ENCODE peak calls at places on chromosomes 7 and 10, in nine cellular contexts. One of them, this sample, is unnamed.

GRCh38 chr10:119806334-119807130 is 66.1 kb downstream of the MCMBP start:
- DNase-seq in right lobe of liver: no peak
- DNase-seq in left ventricle myocardium inferior: no peak
- DNase-seq in endothelial cell of umbilical vein: no peak
- DNase-seq in PC-3: no peak
- DNase-seq in tibial nerve: no peak
- DNase-seq in cardiac fibroblast: no peak
- DNase-seq in esophagus muscularis mucosa: no peak
- DNase-seq in left lung: no peak
- DNase-seq in this sample: no peak

GRCh38 chr7:24475573-24475972 is 97.7 kb upstream of the PALS2 start:
- DNase-seq in right lobe of liver: no peak
- DNase-seq in left ventricle myocardium inferior: no peak
- DNase-seq in endothelial cell of umbilical vein: no peak
- DNase-seq in PC-3: no peak
- DNase-seq in tibial nerve: no peak
- DNase-seq in cardiac fibroblast: no peak
- DNase-seq in esophagus muscularis mucosa: no peak
- DNase-seq in left lung: no peak
- DNase-seq in this sample: no peak

GRCh38 chr7:2521341-2521745 is 1.8 kb downstream of the LFNG start:
- DNase-seq in right lobe of liver: no peak
- DNase-seq in left ventricle myocardium inferior: no peak
- DNase-seq in endothelial cell of umbilical vein: no peak
- DNase-seq in PC-3: no peak
- DNase-seq in tibial nerve: no peak
- DNase-seq in cardiac fibroblast: no peak
- DNase-seq in esophagus muscularis mucosa: no peak
- DNase-seq in left lung: no peak
- DNase-seq in this sample: no peak

GRCh38 chr10:20313665-20314064 is 497.4 kb downstream of the PLXDC2 start:
- DNase-seq in right lobe of liver: no peak
- DNase-seq in left ventricle myocardium inferior: no peak
- DNase-seq in endothelial cell of umbilical vein: no peak
- DNase-seq in PC-3: no peak
- DNase-seq in tibial nerve: no peak
- DNase-seq in cardiac fibroblast: peak
- DNase-seq in esophagus muscularis mucosa: peak
- DNase-seq in left lung: no peak
- DNase-seq in this sample: no peak

GRCh38 chr10:102196893-102197292 is 29.2 kb upstream of the ELOVL3 start:
- DNase-seq in right lobe of liver: no peak
- DNase-seq in left ventricle myocardium inferior: no peak
- DNase-seq in endothelial cell of umbilical vein: no peak
- DNase-seq in PC-3: no peak
- DNase-seq in tibial nerve: no peak
- DNase-seq in cardiac fibroblast: no peak
- DNase-seq in esophagus muscularis mucosa: no peak
- DNase-seq in left lung: no peak
- DNase-seq in this sample: no peak

GRCh38 chr10:130631139-130631864 is 495.1 kb downstream of the GLRX3 start:
- DNase-seq in right lobe of liver: no peak
- DNase-seq in left ventricle myocardium inferior: no peak
- DNase-seq in endothelial cell of umbilical vein: no peak
- DNase-seq in PC-3: no peak
- DNase-seq in tibial nerve: peak
- DNase-seq in cardiac fibroblast: no peak
- DNase-seq in esophagus muscularis mucosa: no peak
- DNase-seq in left lung: peak
- DNase-seq in this sample: no peak

GRCh38 chr7:149796287-149796860 is 23.0 kb upstream of the ZNF467 start:
- DNase-seq in right lobe of liver: no peak
- DNase-seq in left ventricle myocardium inferior: no peak
- DNase-seq in endothelial cell of umbilical vein: no peak
- DNase-seq in PC-3: no peak
- DNase-seq in tibial nerve: no peak
- DNase-seq in cardiac fibroblast: no peak
- DNase-seq in esophagus muscularis mucosa: no peak
- DNase-seq in left lung: no peak
- DNase-seq in this sample: no peak

GRCh38 chr7:144390481-144390880 is 13.0 kb downstream of the NOBOX start:
- DNase-seq in right lobe of liver: no peak
- DNase-seq in left ventricle myocardium inferior: no peak
- DNase-seq in endothelial cell of umbilical vein: no peak
- DNase-seq in PC-3: no peak
- DNase-seq in tibial nerve: no peak
- DNase-seq in cardiac fibroblast: no peak
- DNase-seq in esophagus muscularis mucosa: peak
- DNase-seq in left lung: no peak
- DNase-seq in this sample: no peak

GRCh38 chr10:52213511-52213831 is 100.6 kb upstream of the DKK1 start:
- DNase-seq in right lobe of liver: no peak
- DNase-seq in left ventricle myocardium inferior: no peak
- DNase-seq in endothelial cell of umbilical vein: no peak
- DNase-seq in PC-3: peak
- DNase-seq in tibial nerve: no peak
- DNase-seq in cardiac fibroblast: peak
- DNase-seq in esophagus muscularis mucosa: no peak
- DNase-seq in left lung: no peak
- DNase-seq in this sample: peak

GRCh38 chr10:30996481-30996980 is 35.1 kb downstream of the ZNF438 start:
- DNase-seq in right lobe of liver: no peak
- DNase-seq in left ventricle myocardium inferior: no peak
- DNase-seq in endothelial cell of umbilical vein: peak
- DNase-seq in PC-3: no peak
- DNase-seq in tibial nerve: no peak
- DNase-seq in cardiac fibroblast: no peak
- DNase-seq in esophagus muscularis mucosa: no peak
- DNase-seq in left lung: no peak
- DNase-seq in this sample: no peak

GRCh38 chr10:124450010-124450782 is at the start of gene NKX1-2:
- DNase-seq in right lobe of liver: no peak
- DNase-seq in left ventricle myocardium inferior: no peak
- DNase-seq in endothelial cell of umbilical vein: no peak
- DNase-seq in PC-3: no peak
- DNase-seq in tibial nerve: no peak
- DNase-seq in cardiac fibroblast: no peak
- DNase-seq in esophagus muscularis mucosa: no peak
- DNase-seq in left lung: no peak
- DNase-seq in this sample: no peak
- H3K4me3 ChIP-seq in right lobe of liver: no peak
- H3K4me3 ChIP-seq in left ventricle myocardium inferior: peak
- H3K4me3 ChIP-seq in endothelial cell of umbilical vein: no peak
- H3K4me3 ChIP-seq in PC-3: peak
- H3K4me3 ChIP-seq in tibial nerve: no peak
- H3K4me3 ChIP-seq in cardiac fibroblast: no peak
- H3K4me3 ChIP-seq in esophagus muscularis mucosa: peak
- H3K4me3 ChIP-seq in left lung: no peak
- H3K4me3 ChIP-seq in this sample: peak

GRCh38 chr7:42931447-42931833 is 534 bp downstream of the PSMA2 start:
- DNase-seq in right lobe of liver: no peak
- DNase-seq in left ventricle myocardium inferior: no peak
- DNase-seq in endothelial cell of umbilical vein: no peak
- DNase-seq in PC-3: no peak
- DNase-seq in tibial nerve: no peak
- DNase-seq in cardiac fibroblast: peak
- DNase-seq in esophagus muscularis mucosa: no peak
- DNase-seq in left lung: no peak
- DNase-seq in this sample: no peak

GRCh38 chr7:42932861-42933591 is 850 bp downstream of the MRPL32 start:
- DNase-seq in right lobe of liver: no peak
- DNase-seq in left ventricle myocardium inferior: no peak
- DNase-seq in endothelial cell of umbilical vein: peak
- DNase-seq in PC-3: peak
- DNase-seq in tibial nerve: no peak
- DNase-seq in cardiac fibroblast: peak
- DNase-seq in esophagus muscularis mucosa: no peak
- DNase-seq in left lung: no peak
- DNase-seq in this sample: no peak

GRCh38 chr7:42929449-42929848 is 2.5 kb downstream of the PSMA2 start:
- DNase-seq in right lobe of liver: no peak
- DNase-seq in left ventricle myocardium inferior: no peak
- DNase-seq in endothelial cell of umbilical vein: no peak
- DNase-seq in PC-3: no peak
- DNase-seq in tibial nerve: no peak
- DNase-seq in cardiac fibroblast: no peak
- DNase-seq in esophagus muscularis mucosa: no peak
- DNase-seq in left lung: no peak
- DNase-seq in this sample: no peak

GRCh38 chr7:42930889-42931288 is 1.1 kb downstream of the PSMA2 start:
- DNase-seq in right lobe of liver: no peak
- DNase-seq in left ventricle myocardium inferior: no peak
- DNase-seq in endothelial cell of umbilical vein: peak
- DNase-seq in PC-3: no peak
- DNase-seq in tibial nerve: no peak
- DNase-seq in cardiac fibroblast: no peak
- DNase-seq in esophagus muscularis mucosa: no peak
- DNase-seq in left lung: no peak
- DNase-seq in this sample: no peak

DNA sequence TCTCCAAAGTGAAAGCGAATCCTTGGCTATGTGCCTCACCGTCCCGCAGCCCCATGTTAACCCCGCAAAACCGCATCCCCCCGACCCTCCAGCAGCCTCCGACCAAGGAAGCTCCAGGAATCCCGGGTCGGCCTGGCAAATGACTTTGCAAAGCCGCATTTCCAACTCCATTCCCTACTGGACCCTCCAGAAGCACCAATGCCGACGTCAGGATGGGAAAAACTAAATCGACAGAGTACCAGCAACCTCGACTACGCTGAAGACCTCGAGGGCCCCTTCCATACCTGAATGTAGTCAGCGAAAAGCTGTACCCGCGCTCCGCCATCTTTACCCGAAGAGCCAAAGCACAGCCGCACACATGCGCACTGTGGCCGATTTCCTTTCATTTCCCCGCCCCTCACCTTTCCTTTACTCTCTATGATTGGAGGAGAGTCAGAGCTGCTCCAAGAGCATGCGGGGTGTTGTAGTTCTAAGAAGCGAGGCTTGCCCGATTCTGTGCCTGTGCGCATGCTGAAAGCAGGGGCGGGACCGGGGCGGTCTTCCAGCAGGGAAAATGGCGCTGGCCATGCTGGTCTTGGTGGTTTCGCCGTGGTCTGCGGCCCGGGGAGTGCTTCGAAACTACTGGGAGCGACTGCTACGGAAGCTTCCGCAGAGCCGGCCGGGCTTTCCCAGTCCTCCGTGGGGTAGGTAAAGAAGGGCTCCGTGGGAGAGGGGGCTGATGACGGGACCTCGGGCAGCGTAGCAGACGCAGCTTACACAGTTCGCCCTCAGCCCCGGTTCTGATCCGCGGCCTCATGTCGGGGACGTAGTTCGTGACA is at the start of the genes MRPL32 and PSMA2:
- DNase-seq in right lobe of liver: peak
- DNase-seq in left ventricle myocardium inferior: peak
- DNase-seq in endothelial cell of umbilical vein: peak
- DNase-seq in PC-3: peak
- DNase-seq in tibial nerve: peak
- DNase-seq in cardiac fibroblast: peak
- DNase-seq in esophagus muscularis mucosa: peak
- DNase-seq in left lung: peak
- DNase-seq in this sample: peak
- TF ChIP-seq CTCF in right lobe of liver: no peak
- TF ChIP-seq CTCF in left ventricle myocardium inferior: no peak
- TF ChIP-seq CTCF in endothelial cell of umbilical vein: no peak
- TF ChIP-seq CTCF in PC-3: no peak
- TF ChIP-seq CTCF in tibial nerve: no peak
- TF ChIP-seq CTCF in cardiac fibroblast: no peak
- TF ChIP-seq CTCF in esophagus muscularis mucosa: no peak
- TF ChIP-seq CTCF in left lung: no peak
- TF ChIP-seq CTCF in this sample: no peak

GRCh38 chr10:78301891-78302738 is 268.5 kb downstream of the RPS24 start:
- DNase-seq in right lobe of liver: peak
- DNase-seq in left ventricle myocardium inferior: no peak
- DNase-seq in endothelial cell of umbilical vein: no peak
- DNase-seq in PC-3: peak
- DNase-seq in tibial nerve: no peak
- DNase-seq in cardiac fibroblast: no peak
- DNase-seq in esophagus muscularis mucosa: peak
- DNase-seq in left lung: no peak
- DNase-seq in this sample: peak
- H3K4me3 ChIP-seq in right lobe of liver: no peak
- H3K4me3 ChIP-seq in left ventricle myocardium inferior: peak
- H3K4me3 ChIP-seq in endothelial cell of umbilical vein: peak
- H3K4me3 ChIP-seq in PC-3: peak
- H3K4me3 ChIP-seq in tibial nerve: peak
- H3K4me3 ChIP-seq in cardiac fibroblast: no peak
- H3K4me3 ChIP-seq in esophagus muscularis mucosa: peak
- H3K4me3 ChIP-seq in left lung: no peak
- H3K4me3 ChIP-seq in this sample: peak

GRCh38 chr7:32061346-32061745 is 8.9 kb downstream of the PDE1C start:
- DNase-seq in right lobe of liver: no peak
- DNase-seq in left ventricle myocardium inferior: no peak
- DNase-seq in endothelial cell of umbilical vein: no peak
- DNase-seq in PC-3: no peak
- DNase-seq in tibial nerve: no peak
- DNase-seq in cardiac fibroblast: no peak
- DNase-seq in esophagus muscularis mucosa: no peak
- DNase-seq in left lung: no peak
- DNase-seq in this sample: no peak

GRCh38 chr7:32063614-32064013 is 6.6 kb downstream of the PDE1C start:
- DNase-seq in right lobe of liver: no peak
- DNase-seq in left ventricle myocardium inferior: no peak
- DNase-seq in endothelial cell of umbilical vein: no peak
- DNase-seq in PC-3: no peak
- DNase-seq in tibial nerve: no peak
- DNase-seq in cardiac fibroblast: no peak
- DNase-seq in esophagus muscularis mucosa: no peak
- DNase-seq in left lung: no peak
- DNase-seq in this sample: no peak

GRCh38 chr7:32059289-32060045 is 10.7 kb downstream of the PDE1C start:
- DNase-seq in right lobe of liver: no peak
- DNase-seq in left ventricle myocardium inferior: no peak
- DNase-seq in endothelial cell of umbilical vein: no peak
- DNase-seq in PC-3: peak
- DNase-seq in tibial nerve: no peak
- DNase-seq in cardiac fibroblast: peak
- DNase-seq in esophagus muscularis mucosa: no peak
- DNase-seq in left lung: no peak
- DNase-seq in this sample: no peak

GRCh38 chr7:32058017-32058416 is 12.2 kb downstream of the PDE1C start:
- DNase-seq in right lobe of liver: no peak
- DNase-seq in left ventricle myocardium inferior: no peak
- DNase-seq in endothelial cell of umbilical vein: no peak
- DNase-seq in PC-3: no peak
- DNase-seq in tibial nerve: no peak
- DNase-seq in cardiac fibroblast: no peak
- DNase-seq in esophagus muscularis mucosa: no peak
- DNase-seq in left lung: no peak
- DNase-seq in this sample: no peak

DNA sequence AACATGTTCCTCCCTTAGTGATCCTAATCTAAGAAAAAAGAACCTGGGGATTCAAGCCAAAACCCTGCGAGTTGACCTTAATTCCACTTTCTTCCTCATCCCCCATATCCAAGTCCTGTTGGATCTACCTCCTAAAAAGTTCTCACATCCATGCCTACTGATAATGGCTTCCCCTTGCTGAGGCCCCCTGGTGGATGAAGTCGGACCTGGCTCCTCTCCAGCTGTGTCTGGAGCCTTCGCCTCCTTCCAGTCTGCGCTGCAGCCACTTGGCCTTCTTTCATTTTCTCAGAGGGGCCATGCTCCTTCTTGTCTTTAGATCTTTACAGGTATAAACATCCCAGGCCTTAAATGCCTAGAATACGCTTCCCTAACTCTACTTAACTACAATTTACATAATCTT is 8.1 kb downstream of the PDE1C start:
- DNase-seq in right lobe of liver: no peak
- DNase-seq in left ventricle myocardium inferior: no peak
- DNase-seq in endothelial cell of umbilical vein: peak
- DNase-seq in PC-3: peak
- DNase-seq in tibial nerve: peak
- DNase-seq in cardiac fibroblast: peak
- DNase-seq in esophagus muscularis mucosa: no peak
- DNase-seq in left lung: no peak
- DNase-seq in this sample: peak
- TF ChIP-seq CTCF in right lobe of liver: no peak
- TF ChIP-seq CTCF in left ventricle myocardium inferior: peak
- TF ChIP-seq CTCF in endothelial cell of umbilical vein: peak
- TF ChIP-seq CTCF in PC-3: peak
- TF ChIP-seq CTCF in tibial nerve: no peak
- TF ChIP-seq CTCF in cardiac fibroblast: peak
- TF ChIP-seq CTCF in esophagus muscularis mucosa: peak
- TF ChIP-seq CTCF in left lung: peak
- TF ChIP-seq CTCF in this sample: peak